ENCODE peak calls at places on chromosome 19, in four cellular contexts. One of them, this sample, is unnamed.

GRCh38 chr19:45057444-45057843 is 18.6 kb downstream of the CLASRP start:
- DNase-seq in HCT116: no peak
- DNase-seq in Panc1: no peak
- DNase-seq in HepG2: no peak
- DNase-seq in this sample: no peak

GRCh38 chr19:7647156-7647555 is 10.2 kb downstream of the STXBP2 start:
- DNase-seq in Panc1: no peak
- DNase-seq in HepG2: no peak
- DNase-seq in HCT116: no peak
- DNase-seq in this sample: no peak

GRCh38 chr19:46442808-46443450 is 14.2 kb upstream of the PNMA8C start:
- DNase-seq in HepG2: no peak
- DNase-seq in HCT116: no peak
- DNase-seq in Panc1: no peak
- DNase-seq in this sample: no peak

GRCh38 chr19:3480383-3481091 is at the start of gene SMIM24:
- DNase-seq in HepG2: peak
- DNase-seq in HCT116: no peak
- DNase-seq in Panc1: no peak
- DNase-seq in this sample: peak

GRCh38 chr19:18939922-18940775 is 868 bp downstream of the HOMER3 start:
- DNase-seq in Panc1: no peak
- DNase-seq in HCT116: no peak
- DNase-seq in HepG2: no peak
- DNase-seq in this sample: no peak

GRCh38 chr19:12985049-12985776 is 10.1 kb upstream of the NFIX start:
- DNase-seq in HepG2: peak
- DNase-seq in HCT116: peak
- DNase-seq in Panc1: no peak
- DNase-seq in this sample: peak

GRCh38 chr19:45451181-45451849 is 16.5 kb upstream of the FOSB start:
- DNase-seq in Panc1: no peak
- DNase-seq in HepG2: no peak
- DNase-seq in HCT116: no peak
- DNase-seq in this sample: no peak

GRCh38 chr19:2186071-2186846 is 22.5 kb downstream of the DOT1L start:
- DNase-seq in HCT116: no peak
- DNase-seq in HepG2: no peak
- DNase-seq in Panc1: no peak
- DNase-seq in this sample: no peak

GRCh38 chr19:5149930-5150329 is 181.0 kb downstream of the KDM4B start:
- DNase-seq in Panc1: no peak
- DNase-seq in HepG2: no peak
- DNase-seq in HCT116: no peak
- DNase-seq in this sample: no peak

GRCh38 chr19:8483165-8483564 is 19.3 kb downstream of the PRAM1 start:
- DNase-seq in HCT116: no peak
- DNase-seq in Panc1: no peak
- DNase-seq in HepG2: no peak
- DNase-seq in this sample: no peak

GRCh38 chr19:28864577-28865042 is 348.3 kb downstream of the UQCRFS1 start:
- DNase-seq in HepG2: no peak
- DNase-seq in Panc1: no peak
- DNase-seq in HCT116: no peak
- DNase-seq in this sample: no peak

GRCh38 chr19:54430306-54431254 is 15.3 kb downstream of the TTYH1 start:
- DNase-seq in HCT116: peak
- DNase-seq in Panc1: no peak
- DNase-seq in HepG2: no peak
- DNase-seq in this sample: peak

GRCh38 chr19:44718441-44719261 is 19.7 kb downstream of the CEACAM16 start:
- DNase-seq in HepG2: peak
- DNase-seq in Panc1: no peak
- DNase-seq in HCT116: no peak
- DNase-seq in this sample: no peak

GRCh38 chr19:45474941-45475516 is 7.2 kb downstream of the FOSB start:
- DNase-seq in HepG2: no peak
- DNase-seq in HCT116: no peak
- DNase-seq in Panc1: no peak
- DNase-seq in this sample: no peak

GRCh38 chr19:8065489-8066261 is 13.1 kb downstream of the CCL25 start:
- DNase-seq in HepG2: no peak
- DNase-seq in HCT116: no peak
- DNase-seq in Panc1: no peak
- DNase-seq in this sample: no peak

GRCh38 chr19:45130888-45131615 is 29.7 kb downstream of the NKPD1 start:
- DNase-seq in HepG2: peak
- DNase-seq in Panc1: no peak
- DNase-seq in HCT116: peak
- DNase-seq in this sample: no peak

GRCh38 chr19:15161028-15161984 is 39.5 kb downstream of the NOTCH3 start:
- DNase-seq in HepG2: peak
- DNase-seq in Panc1: no peak
- DNase-seq in HCT116: peak
- DNase-seq in this sample: peak

GRCh38 chr19:48780684-48781391 is 25.5 kb downstream of the FGF21 start:
- DNase-seq in HCT116: no peak
- DNase-seq in Panc1: no peak
- DNase-seq in HepG2: peak
- DNase-seq in this sample: peak
- TF ChIP-seq TCF7L2 in HCT116: peak
- TF ChIP-seq TCF7L2 in Panc1: no peak
- TF ChIP-seq TCF7L2 in HepG2: no peak
- TF ChIP-seq TCF7L2 in this sample: peak

GRCh38 chr19:50325310-50326100 is 3.7 kb downstream of the KCNC3 start:
- DNase-seq in Panc1: no peak
- DNase-seq in HepG2: peak
- DNase-seq in HCT116: peak
- DNase-seq in this sample: peak
- TF ChIP-seq TCF7L2 in Panc1: no peak
- TF ChIP-seq TCF7L2 in HepG2: no peak
- TF ChIP-seq TCF7L2 in HCT116: no peak
- TF ChIP-seq TCF7L2 in this sample: no peak

DNA sequence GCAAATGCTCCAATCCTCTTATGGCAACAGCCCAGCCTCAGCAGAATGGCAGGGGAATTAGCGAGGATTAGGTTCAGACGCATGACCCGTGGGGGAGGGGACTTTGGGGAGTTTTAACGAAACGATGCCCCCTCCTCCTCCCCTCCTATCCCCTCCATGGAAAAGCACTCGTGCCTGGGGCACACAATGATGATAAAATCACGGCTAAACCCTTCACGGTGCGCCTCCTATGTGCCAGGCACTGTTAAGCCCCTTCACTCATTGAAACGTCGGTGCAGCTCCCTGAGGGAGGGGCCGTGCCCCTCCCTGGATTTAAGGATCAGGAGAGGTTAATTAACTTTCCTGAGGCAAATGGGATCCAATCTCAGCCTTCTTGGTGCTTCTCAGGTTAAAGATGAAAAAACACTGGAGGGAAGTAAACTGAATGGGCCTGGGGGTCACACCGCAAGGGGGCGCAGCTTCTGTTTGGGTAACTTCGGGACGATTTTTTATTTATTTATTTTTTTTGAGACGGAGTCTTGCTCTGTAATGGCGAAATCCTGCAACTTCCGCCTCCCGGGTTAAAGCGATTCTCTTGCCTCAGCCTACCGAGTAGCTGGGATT is 10.1 kb upstream of the TPRX2 start:
- DNase-seq in HCT116: peak
- DNase-seq in Panc1: no peak
- DNase-seq in HepG2: peak
- DNase-seq in this sample: peak
- TF ChIP-seq TCF7L2 in HCT116: no peak
- TF ChIP-seq TCF7L2 in Panc1: no peak
- TF ChIP-seq TCF7L2 in HepG2: no peak
- TF ChIP-seq TCF7L2 in this sample: no peak

DNA sequence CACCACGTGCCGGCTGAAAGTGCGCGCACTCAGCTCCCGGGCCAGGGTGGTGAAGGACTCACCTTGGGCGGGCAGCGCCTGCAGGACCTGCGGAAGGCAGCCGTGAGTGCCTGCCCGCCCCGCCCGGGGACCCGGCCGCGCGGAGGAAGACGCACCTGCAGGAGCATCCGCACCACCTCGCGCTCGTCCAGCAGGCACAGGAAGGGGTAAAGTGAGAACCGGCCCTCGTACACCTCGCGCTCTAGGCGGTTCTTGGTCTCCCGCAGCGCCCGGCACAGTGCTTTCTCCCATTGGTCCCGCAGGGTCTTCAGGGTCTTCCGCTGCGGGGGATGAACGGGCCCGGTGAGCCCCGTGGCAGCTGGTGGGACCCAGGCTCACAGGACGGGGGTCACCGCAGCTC is 10.7 kb downstream of the POLRMT start:
- DNase-seq in HCT116: no peak
- DNase-seq in Panc1: no peak
- DNase-seq in HepG2: no peak
- DNase-seq in this sample: no peak
- TF ChIP-seq TCF7L2 in HCT116: no peak
- TF ChIP-seq TCF7L2 in Panc1: no peak
- TF ChIP-seq TCF7L2 in HepG2: no peak
- TF ChIP-seq TCF7L2 in this sample: no peak

DNA sequence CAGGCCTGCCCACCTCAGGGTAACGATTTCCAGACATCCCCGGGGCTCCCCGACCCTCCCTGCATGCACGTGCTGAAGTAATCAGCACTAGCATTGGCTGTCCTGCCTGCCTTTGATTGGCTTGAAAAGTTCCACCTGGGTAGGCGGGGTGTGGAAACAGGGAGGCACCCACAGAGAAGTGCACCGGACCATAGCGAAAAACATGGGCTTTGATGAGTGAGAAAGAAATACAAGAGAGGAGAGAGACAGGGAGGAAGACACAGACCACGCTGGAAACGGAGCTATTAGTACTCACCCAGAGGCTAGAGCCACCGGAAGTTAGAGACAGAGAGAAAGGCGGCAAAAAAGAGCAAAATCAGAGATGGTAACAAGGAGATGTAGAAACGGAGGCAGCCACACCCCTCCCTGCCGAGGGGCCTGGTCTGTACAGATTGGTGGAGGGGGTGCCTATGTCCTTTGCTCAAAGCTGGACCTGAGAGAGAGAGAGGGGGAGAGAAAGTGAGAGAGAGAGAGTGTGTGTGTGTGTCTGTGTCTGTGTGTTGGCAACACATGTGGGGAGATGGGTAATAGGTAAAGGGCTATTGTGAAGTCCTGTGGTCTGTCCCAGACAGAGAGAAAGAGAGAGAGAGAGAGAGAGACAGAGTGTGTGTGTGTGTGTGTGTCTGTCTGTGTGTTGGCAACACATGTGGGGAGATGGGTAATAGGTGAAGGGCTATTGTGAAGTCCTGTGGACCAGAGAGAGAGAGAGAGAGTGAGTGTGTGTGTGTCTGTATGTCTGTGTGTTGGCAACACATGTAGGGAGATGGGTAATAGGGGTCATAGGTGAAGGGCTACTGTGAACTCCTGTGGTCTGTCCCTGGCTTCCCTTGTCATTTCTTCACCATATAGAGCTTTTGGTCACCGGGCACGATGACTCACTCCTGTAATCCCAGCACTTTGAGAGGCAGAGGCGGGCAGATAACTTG is 2.9 kb downstream of the CGB3 start:
- DNase-seq in HCT116: no peak
- DNase-seq in Panc1: no peak
- DNase-seq in HepG2: peak
- DNase-seq in this sample: no peak
- TF ChIP-seq TCF7L2 in HCT116: no peak
- TF ChIP-seq TCF7L2 in Panc1: no peak
- TF ChIP-seq TCF7L2 in HepG2: no peak
- TF ChIP-seq TCF7L2 in this sample: no peak

DNA sequence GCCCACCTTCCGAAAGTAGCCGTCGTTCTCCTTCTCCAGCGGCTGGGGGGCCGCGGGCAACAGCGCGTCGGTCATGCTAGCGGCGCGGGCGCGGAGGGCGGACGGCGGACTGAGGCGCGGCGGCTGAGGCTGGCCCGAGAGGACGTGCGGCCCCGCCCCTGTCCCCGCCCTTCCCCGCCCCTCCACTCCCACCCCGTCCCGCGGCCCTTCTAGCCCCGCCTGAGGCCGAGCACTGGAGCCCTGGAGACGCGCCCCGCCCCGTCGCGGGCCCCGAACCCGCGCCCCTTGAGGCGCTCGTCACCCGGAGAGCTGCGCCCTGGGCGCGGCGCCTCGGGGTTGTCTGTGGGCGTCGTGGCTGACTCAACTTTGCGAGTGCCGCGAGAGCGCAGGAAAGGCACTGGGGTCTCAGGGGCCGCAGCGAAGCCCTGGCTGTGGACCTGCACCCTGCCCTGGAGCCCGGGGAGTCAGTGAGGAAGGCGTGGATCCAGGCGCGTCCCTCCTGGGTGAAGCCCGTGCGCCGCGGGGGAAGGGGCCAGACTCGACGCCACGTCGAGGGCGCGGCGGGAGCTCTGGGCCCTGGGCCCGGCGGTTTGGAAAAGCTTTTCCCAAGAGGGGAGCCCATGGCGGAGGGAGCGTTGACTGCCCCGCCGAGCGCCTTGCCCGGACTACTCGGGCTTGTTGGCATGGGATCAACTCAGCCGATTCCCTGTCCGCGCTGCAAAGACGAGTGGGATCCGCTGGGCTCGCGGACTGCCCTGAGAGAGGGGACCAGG is at the start of gene RHPN2:
- DNase-seq in Panc1: no peak
- DNase-seq in HepG2: peak
- DNase-seq in HCT116: peak
- DNase-seq in this sample: peak
- TF ChIP-seq TCF7L2 in Panc1: no peak
- TF ChIP-seq TCF7L2 in HepG2: no peak
- TF ChIP-seq TCF7L2 in HCT116: no peak
- TF ChIP-seq TCF7L2 in this sample: no peak

GRCh38 chr19:31541396-31541795 is 192.2 kb upstream of the TSHZ3 start:
- DNase-seq in HepG2: no peak
- DNase-seq in Panc1: no peak
- DNase-seq in HCT116: no peak
- DNase-seq in this sample: no peak

GRCh38 chr19:31548941-31549340 is 199.7 kb upstream of the TSHZ3 start:
- DNase-seq in HepG2: no peak
- DNase-seq in Panc1: no peak
- DNase-seq in HCT116: no peak
- DNase-seq in this sample: peak

GRCh38 chr19:31543456-31543855 is 194.2 kb upstream of the TSHZ3 start:
- DNase-seq in HCT116: no peak
- DNase-seq in Panc1: no peak
- DNase-seq in HepG2: no peak
- DNase-seq in this sample: no peak

GRCh38 chr19:31545766-31546165 is 196.5 kb upstream of the TSHZ3 start:
- DNase-seq in HCT116: no peak
- DNase-seq in HepG2: no peak
- DNase-seq in Panc1: no peak
- DNase-seq in this sample: no peak

GRCh38 chr19:31546561-31546960 is 197.3 kb upstream of the TSHZ3 start:
- DNase-seq in Panc1: no peak
- DNase-seq in HepG2: no peak
- DNase-seq in HCT116: no peak
- DNase-seq in this sample: no peak
- TF ChIP-seq TCF7L2 in Panc1: no peak
- TF ChIP-seq TCF7L2 in HepG2: no peak
- TF ChIP-seq TCF7L2 in HCT116: no peak
- TF ChIP-seq TCF7L2 in this sample: no peak

This sample was measured in K562.